ENCODE peak calls at places on chromosomes 2 and 18, in seven cellular contexts. S is neural progenitor cell; H is endothelial cell; A is WTC11; J is stimulated activated CD4-positive, alpha-beta T cell treated with anti-CD3 and anti-CD28 coated beads, Interleukin-12 subunit alpha, Interleukin-12 subunit beta, amount 100 ng/mL, for 48 hours; K is activated CD4-positive, CD25-positive, alpha-beta regulatory T cell; F is pons. N is an unnamed sample.

GRCh38 chr2:129780316-129781282 is 198.9 kb upstream of the RAB6C start:
- DNase-seq in H (no peak), K (no peak), F (no peak), S (no peak), J (no peak), A (no peak), N (no peak)

GRCh38 chr18:70004698-70005097 is 57.0 kb upstream of the CD226 start:
- DNase-seq in F (no peak), K (no peak), S (no peak), A (no peak), J (no peak), H (no peak), N (no peak)

GRCh38 chr2:224366269-224366668 is 35.6 kb downstream of the FAM124B start:
- DNase-seq in A (no peak), H (no peak), J (no peak), K (no peak), S (no peak), F (no peak), N (no peak)

GRCh38 chr2:71932780-71933466 is 214.7 kb downstream of the CYP26B1 start:
- DNase-seq in H (no peak), J (no peak), A (no peak), K (no peak), F (no peak), S (no peak), N (no peak)

GRCh38 chr2:86073225-86073624 is 32.5 kb downstream of the POLR1A start:
- DNase-seq in A (no peak), J (no peak), K (no peak), F (no peak), H (no peak), S (no peak), N (no peak)

GRCh38 chr2:19216676-19217075 is 141.7 kb downstream of the OSR1 start:
- DNase-seq in F (no peak), J (no peak), S (no peak), A (no peak), K (no peak), H (no peak), N (no peak)

GRCh38 chr18:49707594-49707993 is 105.7 kb downstream of the ACAA2 start:
- DNase-seq in J (no peak), F (no peak), K (no peak), A (no peak), H (no peak), S (no peak), N (no peak)

GRCh38 chr2:120887844-120888243 is 152.2 kb downstream of the GLI2 start:
- DNase-seq in J (no peak), K (no peak), H (no peak), F (no peak), A (no peak), S (no peak), N (no peak)

N was measured in left cardiac atrium.